ENCODE peak calls at places on chromosomes 11 and 22, in ten cellular contexts. Z is tibial nerve; L is NB4; N is stimulated activated CD4-positive, alpha-beta T cell treated with anti-CD3 and anti-CD28 coated beads, Interleukin-1b, Interleukin-23, amount 100 ng/mL, for 1 hour; Q is stimulated activated CD8-positive, alpha-beta memory T cell treated with anti-CD3 and anti-CD28 coated beads, Interleukin-12 subunit alpha, Interleukin-12 subunit beta, amount 100 ng/mL, for 1 hour; F is HCEC 1CT; B is activated CD8-positive, alpha-beta memory T cell treated with anti-CD3 and anti-CD28 coated beads, Interleukin-2, amount 50 U/mL, for 4 hours; M is activated T-helper 9 cell treated with anti-CD3 and anti-CD28 coated beads, Interleukin-2, amount 50 U/mL, for 16 hours; P is cardiac fibroblast; R is NCI-H2107. G is an unnamed sample.

GRCh38 chr22:22578702-22579424 is 19.8 kb upstream of the PRAME start:
- DNase-seq in F (peak), M (no peak), Z (peak), B (no peak), L (peak), P (peak), R (no peak), Q (no peak), N (no peak), G (peak)

GRCh38 chr11:60771146-60771545 is 14.0 kb upstream of the MS4A10 start:
- DNase-seq in L (no peak), N (no peak), Q (no peak), M (no peak), B (no peak), R (no peak), P (no peak), F (no peak), Z (no peak), G (no peak)

GRCh38 chr11:78265326-78265725 is 76.6 kb downstream of the USP35 start:
- DNase-seq in Z (no peak), N (no peak), Q (no peak), M (no peak), R (no peak), F (no peak), P (peak), B (no peak), L (no peak), G (no peak)

GRCh38 chr11:67272327-67273259 is 6.3 kb downstream of the GRK2 start:
- DNase-seq in R (no peak), N (no peak), L (peak), B (peak), Z (peak), P (no peak), Q (no peak), F (no peak), M (no peak), G (no peak)

GRCh38 chr11:96203567-96204365 is 139.2 kb downstream of the MAML2 start:
- DNase-seq in R (no peak), M (no peak), F (no peak), P (no peak), B (no peak), Z (no peak), N (no peak), L (no peak), Q (no peak), G (no peak)

GRCh38 chr11:128341767-128342318 is 245.5 kb downstream of the ETS1 start:
- DNase-seq in F (no peak), Q (no peak), P (no peak), N (no peak), M (no peak), Z (no peak), L (no peak), R (no peak), B (no peak), G (no peak)

GRCh38 chr11:66335531-66336233 is 552 bp downstream of the RIN1 start:
- DNase-seq in Q (no peak), B (no peak), R (no peak), P (peak), N (no peak), M (no peak), F (peak), Z (no peak), L (peak), G (peak)

GRCh38 chr11:70650075-70650909 is 252.0 kb downstream of the CTTN start:
- DNase-seq in Q (no peak), N (no peak), R (no peak), B (no peak), M (no peak), Z (no peak), F (peak), L (peak), P (peak), G (peak)

GRCh38 chr11:26865703-26866102 is 128.2 kb upstream of the FIBIN start:
- DNase-seq in Z (no peak), N (no peak), F (no peak), P (no peak), B (no peak), R (no peak), M (no peak), L (no peak), Q (no peak), G (no peak)

GRCh38 chr22:30326704-30327362 is at the start of gene TBC1D10A:
- DNase-seq in R (peak), Q (peak), B (peak), Z (peak), M (peak), L (peak), P (peak), F (peak), N (peak), G (peak)

GRCh38 chr11:68974421-68975194 is 6.2 kb downstream of the MRGPRD start:
- DNase-seq in B (no peak), Z (no peak), P (peak), Q (no peak), F (no peak), L (peak), N (no peak), R (no peak), M (no peak), G (peak)

GRCh38 chr22:35575116-35575748 is 34.6 kb downstream of the RASD2 start:
- DNase-seq in P (no peak), M (no peak), N (no peak), F (no peak), R (no peak), B (no peak), Z (no peak), Q (no peak), L (peak), G (no peak)

GRCh38 chr11:368414-369335 is 624 bp upstream of the B4GALNT4 start:
- DNase-seq in Q (no peak), P (no peak), N (no peak), M (no peak), Z (no peak), B (no peak), L (no peak), F (no peak), R (no peak), G (peak)

GRCh38 chr11:63937713-63938480 is 905 bp upstream of the NAA40 start:
- DNase-seq in P (no peak), F (no peak), Q (no peak), M (no peak), Z (no peak), N (no peak), B (no peak), R (no peak), L (peak), G (peak)

GRCh38 chr11:69381681-69382130 is 87.8 kb downstream of the MYEOV start:
- DNase-seq in P (no peak), Z (no peak), M (no peak), L (no peak), N (no peak), Q (no peak), F (no peak), R (no peak), B (no peak), G (no peak)

GRCh38 chr11:77140231-77140959 is 12.3 kb downstream of the MYO7A start:
- DNase-seq in F (peak), P (peak), Q (no peak), Z (peak), M (no peak), B (no peak), R (no peak), N (no peak), L (peak), G (peak)

GRCh38 chr11:106217456-106217855 is 140.0 kb downstream of the AASDHPPT start:
- DNase-seq in R (no peak), N (no peak), Q (no peak), M (no peak), Z (no peak), F (no peak), L (no peak), B (no peak), P (no peak), G (no peak)